ENCODE peak calls at places on chromosomes 4 and X, in ten cellular contexts. X is neural progenitor cell; A is HFFc6; O is GM13976; R is kidney; M is endothelial cell; D is activated naive CD4-positive, alpha-beta T cell treated with anti-CD3 and anti-CD28 coated beads for 36 hours; T is T-helper 1 cell; L is AG09309; P is NCI-H345. Q is an unnamed sample.

GRCh38 chr4:4456816-4457578 is 70.1 kb downstream of the NSG1 start:
- DNase-seq in X (no peak), A (no peak), O (no peak), R (no peak), M (no peak), D (no peak), T (no peak), L (no peak), P (no peak), Q (no peak)

GRCh38 chrX:30971761-30972603 is 82.9 kb upstream of the TAB3 start:
- DNase-seq in X (peak), A (peak), O (peak), R (no peak), M (peak), D (peak), T (no peak), L (peak), P (peak), Q (peak)

GRCh38 chr4:152257601-152258066 is 278.3 kb downstream of the FBXW7 start:
- DNase-seq in X (peak), A (peak), O (no peak), R (no peak), M (no peak), D (no peak), T (no peak), L (no peak), P (no peak), Q (peak)

GRCh38 chr4:3828546-3828945 is 62.4 kb downstream of the ADRA2C start:
- DNase-seq in X (no peak), A (no peak), O (no peak), R (peak), M (no peak), D (no peak), T (no peak), L (no peak), P (no peak), Q (no peak)

GRCh38 chr4:188417181-188417580 is 277.9 kb downstream of the TRIML1 start:
- DNase-seq in X (peak), A (no peak), O (no peak), R (no peak), M (no peak), D (no peak), T (no peak), L (no peak), P (no peak), Q (peak)

GRCh38 chrX:84216406-84216805 is 28.4 kb upstream of the RPS6KA6 start:
- DNase-seq in X (no peak), A (no peak), O (no peak), R (no peak), M (no peak), D (no peak), T (no peak), L (no peak), P (peak), Q (no peak)

GRCh38 chr4:166174717-166175510 is 301.9 kb downstream of the TLL1 start:
- DNase-seq in X (no peak), A (peak), O (no peak), R (no peak), M (no peak), D (no peak), T (no peak), L (no peak), P (no peak), Q (no peak)

GRCh38 chrX:14616876-14617275 is 87.5 kb downstream of the GLRA2 start:
- DNase-seq in X (no peak), A (no peak), O (no peak), R (no peak), M (no peak), D (no peak), T (no peak), L (peak), P (no peak), Q (no peak)

GRCh38 chr4:156830356-156830755 is 141.2 kb downstream of the PDGFC start:
- DNase-seq in X (no peak), A (peak), O (no peak), R (no peak), M (no peak), D (no peak), T (no peak), L (peak), P (no peak), Q (no peak)

GRCh38 chrX:128699716-128700285 is 647.6 kb upstream of the ACTRT1 start:
- DNase-seq in X (no peak), A (no peak), O (no peak), R (no peak), M (no peak), D (no peak), T (no peak), L (no peak), P (no peak), Q (no peak)

GRCh38 chrX:71214604-71215334 is 8.3 kb upstream of the GJB1 start:
- DNase-seq in X (no peak), A (no peak), O (no peak), R (peak), M (no peak), D (no peak), T (no peak), L (no peak), P (no peak), Q (no peak)

GRCh38 chr4:8585186-8585585 is 5.0 kb downstream of the GPR78 start:
- DNase-seq in X (peak), A (no peak), O (no peak), R (peak), M (no peak), D (no peak), T (no peak), L (no peak), P (no peak), Q (peak)

GRCh38 chr4:55008166-55009056 is 117.0 kb downstream of the KDR start:
- DNase-seq in X (peak), A (no peak), O (peak), R (peak), M (no peak), D (peak), T (no peak), L (no peak), P (no peak), Q (peak)

GRCh38 chr4:7347981-7348380 is 86.7 kb downstream of the PSAPL1 start:
- DNase-seq in X (no peak), A (peak), O (no peak), R (no peak), M (no peak), D (no peak), T (no peak), L (peak), P (no peak), Q (no peak)

GRCh38 chr4:103719320-103720204 is at the start of gene TACR3:
- DNase-seq in X (peak), A (no peak), O (no peak), R (peak), M (peak), D (no peak), T (no peak), L (no peak), P (no peak), Q (peak)

GRCh38 chrX:104392350-104392749 is 137.6 kb upstream of the ESX1 start:
- DNase-seq in X (no peak), A (no peak), O (no peak), R (no peak), M (no peak), D (no peak), T (no peak), L (no peak), P (no peak), Q (no peak)

GRCh38 chr4:164824581-164824980 is 52.4 kb upstream of the APELA start:
- DNase-seq in X (no peak), A (no peak), O (no peak), R (no peak), M (no peak), D (no peak), T (no peak), L (no peak), P (no peak), Q (no peak)

GRCh38 chr4:83387922-83388676 is 53.5 kb upstream of the HPSE start:
- DNase-seq in X (no peak), A (no peak), O (no peak), R (no peak), M (no peak), D (peak), T (no peak), L (no peak), P (no peak), Q (peak)

GRCh38 chrX:142096263-142096662 is 108.8 kb downstream of the MAGEC2 start:
- DNase-seq in X (no peak), A (no peak), O (no peak), R (no peak), M (no peak), D (no peak), T (no peak), L (no peak), P (no peak), Q (no peak)

Q was measured in GM23338.